ENCODE peak calls at places on chromosomes 2 and 18, in nine cellular contexts. R is kidney, G is pancreas, B is transverse colon, X is GM06990, V is GM10248, O is GM12865, A is ovary, C is fibroblast of mammary gland. E is an unnamed sample.

GRCh38 chr2:147696426-147696825 is 148.4 kb upstream of the ACVR2A start:
- DNase-seq in R (no peak), G (no peak), B (no peak), X (no peak), V (no peak), O (no peak), A (no peak), C (no peak), E (no peak)

GRCh38 chr2:186197955-186198354 is 288.1 kb upstream of the ZC3H15 start:
- DNase-seq in R (no peak), G (no peak), B (no peak), X (no peak), V (no peak), O (no peak), A (no peak), C (no peak), E (no peak)

GRCh38 chr2:10980071-10980470 is 68.3 kb downstream of the KCNF1 start:
- DNase-seq in R (no peak), G (no peak), B (no peak), X (no peak), V (no peak), O (no peak), A (no peak), C (no peak), E (no peak)

GRCh38 chr18:12434541-12434929 is 26.8 kb downstream of the PRELID3A start:
- DNase-seq in R (no peak), G (no peak), B (no peak), X (no peak), V (no peak), O (no peak), A (no peak), C (no peak), E (no peak)

GRCh38 chr2:120360307-120360855 is 14.4 kb downstream of the INHBB start:
- DNase-seq in R (no peak), G (no peak), B (no peak), X (no peak), V (no peak), O (no peak), A (no peak), C (peak), E (no peak)

GRCh38 chr2:19914266-19914975 is 12.6 kb upstream of the TTC32 start:
- DNase-seq in R (no peak), G (no peak), B (no peak), X (no peak), V (no peak), O (no peak), A (no peak), C (no peak), E (no peak)

GRCh38 chr2:225630824-225631533 is 231.5 kb downstream of the NYAP2 start:
- DNase-seq in R (no peak), G (no peak), B (no peak), X (no peak), V (no peak), O (no peak), A (no peak), C (no peak), E (no peak)

GRCh38 chr2:29047083-29047840 is 27.1 kb downstream of the PCARE start:
- DNase-seq in R (no peak), G (no peak), B (no peak), X (no peak), V (no peak), O (no peak), A (no peak), C (no peak), E (no peak)

GRCh38 chr2:131076707-131077106 is 16.6 kb downstream of the FAM168B start:
- DNase-seq in R (no peak), G (no peak), B (no peak), X (no peak), V (no peak), O (no peak), A (no peak), C (peak), E (no peak)

GRCh38 chr2:3483227-3483985 is 35.9 kb downstream of the ADI1 start:
- DNase-seq in R (peak), G (peak), B (peak), X (no peak), V (no peak), O (no peak), A (peak), C (peak), E (peak)

GRCh38 chr2:134225841-134226240 is 28.0 kb upstream of the MGAT5 start:
- DNase-seq in R (no peak), G (no peak), B (no peak), X (no peak), V (no peak), O (no peak), A (no peak), C (no peak), E (no peak)

GRCh38 chr2:127698553-127699355 is 2.5 kb upstream of the SFT2D3 start:
- DNase-seq in R (no peak), G (no peak), B (no peak), X (no peak), V (no peak), O (no peak), A (no peak), C (no peak), E (no peak)

GRCh38 chr2:127697482-127698180 is 3.7 kb upstream of the SFT2D3 start:
- DNase-seq in R (no peak), G (no peak), B (no peak), X (no peak), V (no peak), O (no peak), A (no peak), C (no peak), E (no peak)

GRCh38 chr2:127694986-127695385 is 6.3 kb upstream of the SFT2D3 start:
- DNase-seq in R (no peak), G (no peak), B (no peak), X (no peak), V (no peak), O (no peak), A (peak), C (peak), E (no peak)

GRCh38 chr2:127700527-127701192 is 637 bp upstream of the SFT2D3 start:
- DNase-seq in R (peak), G (peak), B (peak), X (peak), V (peak), O (peak), A (peak), C (no peak), E (no peak)

GRCh38 chr2:127695491-127696472 is 5.5 kb upstream of the SFT2D3 start:
- DNase-seq in R (no peak), G (no peak), B (peak), X (peak), V (no peak), O (peak), A (no peak), C (peak), E (no peak)
- TF ChIP-seq CTCF in R (peak), G (peak), B (peak), X (peak), V (peak), O (peak), A (peak), C (peak), E (peak)

DNA sequence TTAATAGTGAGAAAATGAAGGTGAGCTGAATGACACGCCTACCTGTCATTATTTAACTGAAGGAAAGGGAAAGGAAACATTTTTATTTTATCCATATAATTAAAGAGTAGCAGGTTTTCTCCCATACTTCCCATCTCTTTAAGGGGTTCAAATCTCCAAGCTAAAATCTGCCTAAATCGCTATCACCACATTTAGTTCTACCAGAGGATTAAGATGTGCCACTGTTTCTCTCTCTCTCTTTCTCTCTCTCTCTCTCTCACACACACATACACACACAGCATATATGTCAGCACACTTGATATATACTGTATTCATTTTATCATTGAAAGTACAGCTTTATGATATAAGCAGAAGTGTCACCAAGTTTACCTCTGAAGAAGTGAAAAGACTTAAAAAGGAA is 3.2 kb downstream of the WIPF1 start:
- DNase-seq in R (no peak), G (no peak), B (no peak), X (no peak), V (no peak), O (no peak), A (no peak), C (no peak), E (no peak)
- TF ChIP-seq CTCF in R (no peak), G (no peak), B (no peak), X (no peak), V (no peak), O (no peak), A (no peak), C (no peak), E (no peak)

GRCh38 chr2:192029089-192029488 is 165.6 kb downstream of the TMEFF2 start:
- DNase-seq in R (no peak), G (no peak), B (no peak), X (no peak), V (no peak), O (peak), A (no peak), C (peak), E (no peak)
- TF ChIP-seq CTCF in R (no peak), G (no peak), B (no peak), X (peak), V (no peak), O (peak), A (no peak), C (peak), E (peak)

GRCh38 chr2:233281986-233282603 is 25.5 kb upstream of the SAG start:
- DNase-seq in R (no peak), G (no peak), B (no peak), X (no peak), V (no peak), O (no peak), A (no peak), C (no peak), E (no peak)
- TF ChIP-seq CTCF in R (no peak), G (no peak), B (no peak), X (no peak), V (no peak), O (no peak), A (no peak), C (no peak), E (no peak)

DNA sequence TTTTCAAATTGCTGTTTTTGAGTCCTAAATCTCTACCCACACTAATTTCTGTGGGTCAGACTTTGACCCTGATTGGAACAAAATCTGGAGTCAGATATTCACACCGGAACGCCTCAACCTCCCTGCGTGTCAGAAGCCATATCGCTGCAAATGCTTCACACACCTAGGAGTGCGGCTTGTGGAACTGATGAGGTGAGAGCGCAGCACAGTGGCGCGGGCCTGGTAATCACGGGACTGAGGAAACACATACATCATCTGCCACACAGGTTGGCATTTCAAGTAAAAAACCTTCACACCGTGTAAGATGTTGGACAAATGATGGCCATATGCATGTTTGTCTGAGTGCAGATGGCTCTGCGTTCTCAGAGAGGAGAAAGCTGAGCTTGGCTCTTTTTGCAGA is 101.2 kb downstream of the MTX2 start:
- DNase-seq in R (no peak), G (no peak), B (no peak), X (no peak), V (no peak), O (no peak), A (no peak), C (no peak), E (no peak)
- TF ChIP-seq CTCF in R (no peak), G (no peak), B (no peak), X (no peak), V (no peak), O (no peak), A (no peak), C (no peak), E (no peak)

GRCh38 chr2:5587726-5588125 is 104.5 kb upstream of the SOX11 start:
- DNase-seq in R (no peak), G (no peak), B (no peak), X (no peak), V (no peak), O (no peak), A (no peak), C (no peak), E (no peak)
- TF ChIP-seq CTCF in R (no peak), G (no peak), B (no peak), X (no peak), V (no peak), O (no peak), A (no peak), C (no peak), E (no peak)

DNA sequence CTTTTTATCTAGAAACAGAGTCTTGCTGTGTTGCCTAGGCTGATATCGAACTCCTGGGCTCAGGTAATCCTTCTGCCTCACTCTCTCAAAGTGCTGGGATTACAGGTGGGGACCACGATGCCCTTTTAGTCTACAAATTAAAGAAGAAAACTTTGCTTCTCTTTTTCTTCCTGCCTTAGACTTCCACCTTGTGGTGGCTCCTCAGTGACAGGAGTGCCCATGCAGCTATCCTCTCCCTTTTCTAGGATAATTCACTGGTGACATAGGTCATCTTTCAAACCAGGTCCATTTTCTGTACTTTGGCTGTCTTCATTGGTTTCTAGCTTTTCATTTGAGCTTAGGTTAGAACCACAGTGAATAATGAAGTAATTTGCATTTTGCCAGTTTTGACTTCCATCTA is 13.6 kb downstream of the DCAF17 start:
- DNase-seq in R (no peak), G (no peak), B (no peak), X (no peak), V (no peak), O (peak), A (no peak), C (no peak), E (no peak)
- TF ChIP-seq CTCF in R (no peak), G (no peak), B (no peak), X (no peak), V (peak), O (peak), A (no peak), C (no peak), E (peak)

GRCh38 chr18:49029628-49030027 is 78.9 kb upstream of the SMAD7 start:
- DNase-seq in R (no peak), G (no peak), B (no peak), X (no peak), V (no peak), O (no peak), A (no peak), C (no peak), E (peak)

GRCh38 chr18:49030138-49030537 is 79.4 kb upstream of the SMAD7 start:
- DNase-seq in R (no peak), G (no peak), B (no peak), X (no peak), V (no peak), O (no peak), A (no peak), C (peak), E (no peak)

GRCh38 chr18:49030692-49031443 is 80.1 kb upstream of the SMAD7 start:
- DNase-seq in R (no peak), G (no peak), B (no peak), X (no peak), V (no peak), O (no peak), A (no peak), C (peak), E (no peak)

GRCh38 chr18:49032189-49032584 is 81.4 kb upstream of the SMAD7 start:
- DNase-seq in R (no peak), G (no peak), B (no peak), X (no peak), V (no peak), O (no peak), A (no peak), C (no peak), E (no peak)

GRCh38 chr18:49031511-49032188 is 80.9 kb upstream of the SMAD7 start:
- DNase-seq in R (peak), G (no peak), B (no peak), X (no peak), V (no peak), O (peak), A (no peak), C (no peak), E (peak)
- TF ChIP-seq CTCF in R (no peak), G (no peak), B (no peak), X (no peak), V (no peak), O (no peak), A (no peak), C (no peak), E (no peak)

GRCh38 chr2:24739355-24740025 is 53.7 kb downstream of the PTRHD1 start:
- DNase-seq in R (no peak), G (no peak), B (no peak), X (no peak), V (no peak), O (no peak), A (no peak), C (no peak), E (no peak)
- TF ChIP-seq CTCF in R (no peak), G (no peak), B (no peak), X (no peak), V (no peak), O (no peak), A (no peak), C (no peak), E (no peak)